ENCODE peak calls at places on chromosomes 16 and 17, in six cellular contexts. N, M, H, Y, S and D are unnamed samples. For H3K4me1, the result is how much of the 10 kb centered on the place peaks cover.

GRCh38 chr17:2830678-2831077 is 34.4 kb downstream of the RAP1GAP2 start:
- DNase-seq in H (no peak), Y (no peak), M (no peak), S (no peak), N (no peak), D (no peak)

GRCh38 chr17:79883202-79883601 is 44.0 kb upstream of the CBX4 start:
- DNase-seq in H (no peak), Y (no peak), S (no peak), N (no peak), M (no peak), D (no peak)

GRCh38 chr16:24683847-24684493 is 45.5 kb upstream of the TNRC6A start:
- DNase-seq in Y (no peak), S (no peak), N (no peak), M (no peak), H (no peak), D (no peak)

GRCh38 chr17:58421711-58422110 is 4.4 kb upstream of the RNF43 start:
- DNase-seq in Y (no peak), S (no peak), H (no peak), N (no peak), M (no peak), D (no peak)

GRCh38 chr17:31486351-31487062 is 95.0 kb downstream of the RAB11FIP4 start:
- DNase-seq in H (peak), N (no peak), M (no peak), Y (no peak), S (no peak), D (peak)

GRCh38 chr16:15049581-15050180 is 6.2 kb downstream of the NTAN1 start:
- DNase-seq in S (no peak), N (no peak), M (no peak), Y (no peak), H (no peak), D (no peak)

GRCh38 chr17:33778505-33779398 is 476.3 kb upstream of the CCL2 start:
- DNase-seq in M (no peak), Y (no peak), H (peak), S (peak), N (peak), D (no peak)

GRCh38 chr16:31354394-31355291 is at the start of gene ITGAX:
- DNase-seq in S (peak), N (no peak), M (peak), H (peak), Y (no peak), D (peak)

GRCh38 chr17:67400193-67400592 is 23.1 kb downstream of the PITPNC1 start:
- DNase-seq in H (no peak), N (no peak), Y (no peak), S (no peak), M (no peak), D (no peak)

GRCh38 chr17:69812240-69812837 is 262.7 kb upstream of the KCNJ16 start:
- DNase-seq in Y (no peak), S (no peak), M (no peak), N (peak), H (no peak), D (no peak)

GRCh38 chr17:45436161-45436560 is 3.5 kb upstream of the ARHGAP27 start:
- DNase-seq in M (no peak), S (no peak), Y (no peak), N (no peak), H (no peak), D (no peak)

GRCh38 chr17:57242148-57242547 is 14.2 kb upstream of the MSI2 start:
- DNase-seq in N (no peak), Y (no peak), S (no peak), M (no peak), H (no peak), D (no peak)

GRCh38 chr16:2821483-2822157 is 4.6 kb downstream of the PRSS21 start:
- DNase-seq in M (no peak), H (no peak), Y (no peak), N (no peak), S (peak), D (no peak)

GRCh38 chr17:82480345-82480744 is 21.8 kb downstream of the NARF start:
- DNase-seq in N (no peak), S (no peak), H (no peak), Y (no peak), M (no peak), D (no peak)

GRCh38 chr16:3637371-3637923 is 17.0 kb upstream of the DNASE1 start:
- DNase-seq in M (no peak), Y (no peak), H (no peak), S (no peak), N (no peak), D (no peak)

GRCh38 chr16:67245674-67246080 is 1.6 kb downstream of the FHOD1 start:
- DNase-seq in S (no peak), Y (no peak), H (no peak), M (no peak), N (no peak), D (no peak)

GRCh38 chr17:32486091-32486700 is 597 bp upstream of the CDK5R1 start:
- DNase-seq in S (peak), H (peak), Y (no peak), M (no peak), N (no peak), D (no peak)

GRCh38 chr17:62656446-62656845 is 29.0 kb downstream of the MRC2 start:
- DNase-seq in Y (no peak), S (no peak), H (no peak), N (no peak), M (no peak), D (no peak)

GRCh38 chr17:16477255-16477654 is 14.7 kb downstream of the LRRC75A start:
- DNase-seq in H (no peak), M (no peak), Y (no peak), N (no peak), S (peak), D (no peak)

GRCh38 chr16:87390641-87391323 is 1.4 kb upstream of the MAP1LC3B start:
- DNase-seq in N (no peak), M (no peak), Y (no peak), S (no peak), H (no peak), D (peak)

GRCh38 chr17:28846231-28846630 is 3.6 kb upstream of the FAM222B start:
- DNase-seq in M (no peak), H (no peak), Y (no peak), N (peak), S (no peak), D (no peak)

GRCh38 chr17:31857920-31858646 is 961 bp downstream of the COPRS start:
- DNase-seq in H (no peak), Y (no peak), N (no peak), S (no peak), M (no peak), D (no peak)

GRCh38 chr17:82658331-82658730 is 10.1 kb upstream of the WDR45B start:
- DNase-seq in H (no peak), S (peak), N (no peak), Y (no peak), M (no peak), D (no peak)

GRCh38 chr17:80063815-80064585 is 27.6 kb downstream of the CCDC40 start:
- DNase-seq in S (peak), H (no peak), Y (no peak), M (peak), N (peak), D (peak)

GRCh38 chr17:68198931-68199836 is 48.7 kb upstream of the AMZ2 start:
- DNase-seq in N (no peak), Y (no peak), M (no peak), S (no peak), H (no peak), D (peak)

GRCh38 chr17:72383053-72383847 is 262.4 kb downstream of the SOX9 start:
- DNase-seq in M (no peak), N (no peak), Y (no peak), H (no peak), S (no peak), D (no peak)

GRCh38 chr16:17372383-17372782 is 98.4 kb downstream of the XYLT1 start:
- DNase-seq in S (no peak), N (no peak), H (no peak), M (no peak), Y (no peak), D (no peak)

GRCh38 chr16:87166934-87167333 is 150.3 kb downstream of the C16orf95 start:
- DNase-seq in M (no peak), Y (no peak), H (no peak), S (no peak), N (no peak), D (no peak)

GRCh38 chr17:19464033-19465026 is 53.3 kb downstream of the RNF112 start:
- DNase-seq in Y (no peak), H (no peak), N (no peak), M (no peak), S (peak), D (no peak)

GRCh38 chr16:83947642-83948234 is 5.3 kb upstream of the OSGIN1 start:
- DNase-seq in S (no peak), H (no peak), N (no peak), M (no peak), Y (no peak), D (no peak)

GRCh38 chr16:70460737-70461261 is 6.4 kb downstream of the FCSK start:
- DNase-seq in S (no peak), H (no peak), Y (no peak), N (no peak), M (no peak), D (peak)

DNA sequence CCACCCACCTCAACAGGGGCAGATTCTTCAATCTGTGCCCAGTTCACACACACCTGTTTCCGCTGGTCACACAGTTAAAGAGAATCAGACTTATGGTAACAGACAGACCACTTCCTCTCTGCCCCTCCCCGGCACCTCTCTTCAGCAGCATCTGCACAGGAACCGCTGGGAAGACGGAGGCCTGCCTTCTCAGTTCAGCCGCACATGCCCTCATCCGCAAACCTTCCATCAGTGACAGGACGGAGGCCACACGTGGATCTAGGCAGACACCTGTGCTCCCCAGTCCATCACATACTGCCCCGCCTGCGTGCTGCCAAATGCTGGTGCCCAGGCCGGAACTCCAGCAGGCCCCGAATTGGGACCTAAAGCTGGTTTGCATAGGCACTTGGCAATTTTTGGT is 10.3 kb downstream of the PHB1 start:
- DNase-seq in H (no peak), M (no peak), Y (no peak), N (no peak), S (no peak), D (peak)
- H3K4me3 ChIP-seq in H (no peak), M (no peak), Y (no peak), N (no peak), S (no peak), D (no peak)

DNA sequence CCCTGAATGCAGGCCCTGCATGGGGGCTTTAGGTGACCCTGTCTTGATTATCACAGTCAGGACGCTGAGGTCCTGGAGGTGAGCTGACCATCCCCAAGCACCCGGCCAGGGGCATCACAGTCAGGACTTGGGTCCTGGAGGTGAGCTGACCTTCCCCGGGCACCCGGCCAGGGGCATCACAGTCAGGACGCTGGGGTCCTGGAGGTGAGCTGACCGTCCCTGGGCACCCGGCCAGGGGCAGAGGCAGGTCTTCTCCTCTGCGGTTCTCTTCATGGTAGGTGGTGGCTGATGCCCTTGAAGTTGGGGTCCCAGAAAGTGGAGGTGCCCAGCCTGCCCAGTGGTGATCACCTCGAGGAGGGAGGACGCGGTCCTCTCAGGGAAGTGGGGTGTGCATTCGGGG is 36.2 kb upstream of the GSE1 start:
- DNase-seq in N (no peak), Y (no peak), M (no peak), S (no peak), H (no peak), D (no peak)
- H3K4me1 ChIP-seq in N (under half), Y (under half), M (under half), S (under half), H (under half), D (half or more)

DNA sequence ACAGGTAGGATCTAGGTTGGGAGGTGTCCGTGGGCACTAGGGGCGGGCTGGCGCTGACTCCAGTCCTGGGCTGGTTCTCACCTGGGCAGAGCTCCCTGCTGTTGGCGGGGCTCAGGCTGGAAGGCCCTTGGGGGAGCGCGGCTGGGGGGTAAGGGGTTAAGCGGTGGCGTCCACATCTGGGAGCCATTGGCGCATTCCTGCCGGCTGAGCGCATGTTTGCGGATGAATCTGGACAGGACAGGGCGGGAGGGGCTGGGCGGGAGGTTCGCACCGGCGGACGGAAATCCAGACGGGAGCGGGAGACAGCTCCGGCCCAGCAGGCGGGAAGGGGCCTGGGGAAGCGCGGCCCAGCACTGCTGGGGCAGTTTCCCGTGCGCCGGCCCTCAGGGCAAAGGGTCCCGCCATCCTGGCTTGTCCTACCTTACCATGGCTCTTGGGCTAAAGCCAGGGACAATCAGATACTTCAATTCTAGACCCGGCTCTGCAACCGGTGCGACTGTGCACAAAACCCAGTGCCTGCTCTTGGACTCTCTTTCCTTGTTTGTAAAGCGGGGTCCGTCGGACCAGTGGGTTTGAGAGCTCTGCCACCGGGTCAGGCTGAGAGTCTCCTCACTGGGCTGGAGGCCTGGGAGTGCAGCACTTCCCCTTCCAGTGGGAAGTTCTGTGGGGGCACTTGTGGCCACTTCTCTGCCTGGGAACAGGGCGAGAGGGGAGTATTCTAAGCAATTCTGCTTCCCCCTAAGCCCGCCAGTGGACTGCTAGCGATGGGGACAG is 7.8 kb downstream of the RARA start:
- DNase-seq in H (peak), M (no peak), N (peak), Y (no peak), S (no peak), D (peak)
- H3K4me3 ChIP-seq in H (no peak), M (peak), N (peak), Y (peak), S (peak), D (peak)

DNA sequence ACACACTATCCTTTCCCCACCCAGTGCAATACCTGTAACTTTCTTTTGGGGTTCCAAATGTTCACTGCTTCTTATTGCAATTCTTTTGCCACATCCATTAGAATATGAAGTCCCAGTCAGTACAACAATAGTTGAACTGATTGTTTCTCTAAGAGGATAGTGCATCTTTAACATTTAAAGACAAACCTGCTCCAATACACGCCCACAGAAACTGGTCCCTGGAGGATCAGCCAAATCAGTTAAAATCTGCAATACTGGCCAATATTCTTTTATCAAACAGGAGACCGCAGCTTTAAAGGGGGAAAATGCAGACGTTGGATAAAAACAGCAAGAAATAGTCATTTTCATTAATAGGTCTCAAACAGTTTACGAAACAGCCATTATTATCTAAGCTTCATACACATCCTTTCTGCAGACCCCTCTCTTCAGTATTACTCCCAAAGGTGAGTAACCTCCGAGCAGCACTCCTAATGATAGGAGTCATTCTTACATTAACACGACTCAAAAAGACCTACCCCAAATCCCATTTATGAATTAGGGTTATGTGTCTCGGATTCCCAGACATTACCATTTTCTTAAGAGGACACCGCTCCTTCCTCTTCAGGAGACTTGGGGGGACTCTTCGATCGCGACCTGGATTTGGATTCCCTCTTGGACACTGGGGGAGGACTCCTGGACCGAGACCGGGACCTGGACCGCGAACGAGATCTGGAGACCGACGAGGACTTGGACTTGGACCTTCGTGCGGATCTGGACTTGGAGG is 1.4 kb downstream of the SRSF2 start:
- DNase-seq in H (no peak), S (no peak), Y (no peak), N (no peak), M (no peak), D (no peak)
- H3K4me1 ChIP-seq in H (under half), S (half or more), Y (under half), N (under half), M (under half), D (under half)

GRCh38 chr17:4908711-4909496 is 6.0 kb upstream of the CHRNE start:
- DNase-seq in Y (peak), N (peak), H (peak), S (peak), M (peak), D (peak)
- H3K4me3 ChIP-seq in Y (no peak), N (no peak), H (no peak), S (no peak), M (no peak), D (no peak)

GRCh38 chr17:1732241-1733046 is 7.9 kb downstream of the WDR81 start:
- DNase-seq in M (no peak), H (no peak), Y (no peak), N (no peak), S (no peak), D (no peak)
- H3K4me1 ChIP-seq in M (under half), H (under half), Y (under half), N (under half), S (under half), D (half or more)

GRCh38 chr16:72853575-72853974 is 194.4 kb downstream of the ZFHX3 start:
- DNase-seq in S (no peak), N (no peak), H (no peak), Y (no peak), M (no peak), D (no peak)
- H3K4me3 ChIP-seq in S (no peak), N (no peak), H (no peak), Y (no peak), M (no peak), D (no peak)

GRCh38 chr17:1174490-1174889 is 5.3 kb downstream of the ABR start:
- DNase-seq in Y (no peak), H (no peak), S (no peak), N (no peak), M (no peak), D (no peak)
- H3K4me1 ChIP-seq in Y (under half), H (under half), S (under half), N (under half), M (under half), D (half or more)

GRCh38 chr17:39194985-39195524 is 2.4 kb downstream of the CACNB1 start:
- DNase-seq in S (no peak), H (no peak), M (no peak), Y (no peak), N (no peak), D (no peak)

GRCh38 chr17:39196191-39196819 is 1.2 kb downstream of the CACNB1 start:
- DNase-seq in N (no peak), Y (no peak), S (no peak), M (no peak), H (no peak), D (no peak)

GRCh38 chr17:39196820-39197331 is 593 bp downstream of the CACNB1 start:
- DNase-seq in N (no peak), S (peak), Y (no peak), M (no peak), H (no peak), D (peak)

GRCh38 chr17:39194089-39194984 is 3.1 kb downstream of the CACNB1 start:
- DNase-seq in H (no peak), Y (no peak), N (no peak), M (peak), S (peak), D (peak)

GRCh38 chr17:39195568-39196160 is 1.8 kb downstream of the CACNB1 start:
- DNase-seq in H (no peak), M (no peak), N (no peak), S (peak), Y (no peak), D (peak)
- H3K4me3 ChIP-seq in H (no peak), M (peak), N (no peak), S (peak), Y (no peak), D (no peak)